ENCODE peak calls at places on chromosome 22, in five cellular contexts. One of them, this sample, is unnamed. For H3K4me1, the result is how much of the 10 kb centered on the place peaks cover.

GRCh38 chr22:44659140-44659539 is 42.9 kb upstream of the PRR5 start:
- DNase-seq in aorta: no peak
- DNase-seq in HAP-1: no peak
- DNase-seq in CD4-positive, alpha-beta memory T cell: no peak
- DNase-seq in tibial nerve: no peak
- DNase-seq in this sample: no peak

GRCh38 chr22:43060213-43060612 is 29.0 kb downstream of the TTLL1 start:
- DNase-seq in aorta: no peak
- DNase-seq in HAP-1: no peak
- DNase-seq in CD4-positive, alpha-beta memory T cell: peak
- DNase-seq in tibial nerve: no peak
- DNase-seq in this sample: no peak

GRCh38 chr22:39598017-39598965 is 27.7 kb downstream of the CACNA1I start:
- DNase-seq in aorta: peak
- DNase-seq in HAP-1: peak
- DNase-seq in CD4-positive, alpha-beta memory T cell: peak
- DNase-seq in tibial nerve: no peak
- DNase-seq in this sample: no peak

GRCh38 chr22:50613291-50613981 is 12.8 kb downstream of the MAPK8IP2 start:
- DNase-seq in aorta: no peak
- DNase-seq in HAP-1: no peak
- DNase-seq in CD4-positive, alpha-beta memory T cell: no peak
- DNase-seq in tibial nerve: no peak
- DNase-seq in this sample: peak

GRCh38 chr22:31556627-31557203 is 60.4 kb downstream of the SFI1 start:
- DNase-seq in aorta: no peak
- DNase-seq in HAP-1: peak
- DNase-seq in CD4-positive, alpha-beta memory T cell: peak
- DNase-seq in tibial nerve: no peak
- DNase-seq in this sample: no peak

GRCh38 chr22:43157874-43158546 is 6.7 kb downstream of the TSPO start:
- DNase-seq in aorta: no peak
- DNase-seq in HAP-1: no peak
- DNase-seq in CD4-positive, alpha-beta memory T cell: no peak
- DNase-seq in tibial nerve: no peak
- DNase-seq in this sample: no peak

GRCh38 chr22:26579331-26579886 is 10.5 kb downstream of the TPST2 start:
- DNase-seq in aorta: peak
- DNase-seq in HAP-1: no peak
- DNase-seq in CD4-positive, alpha-beta memory T cell: peak
- DNase-seq in tibial nerve: no peak
- DNase-seq in this sample: no peak

GRCh38 chr22:30044369-30044768 is 35.9 kb upstream of the HORMAD2 start:
- DNase-seq in aorta: no peak
- DNase-seq in HAP-1: no peak
- DNase-seq in CD4-positive, alpha-beta memory T cell: no peak
- DNase-seq in tibial nerve: no peak
- DNase-seq in this sample: no peak

GRCh38 chr22:45203150-45203974 is 37.3 kb downstream of the KIAA0930 start:
- DNase-seq in aorta: no peak
- DNase-seq in HAP-1: no peak
- DNase-seq in CD4-positive, alpha-beta memory T cell: no peak
- DNase-seq in tibial nerve: no peak
- DNase-seq in this sample: no peak

GRCh38 chr22:30265851-30266444 is 703 bp downstream of the OSM start:
- DNase-seq in aorta: peak
- DNase-seq in HAP-1: no peak
- DNase-seq in CD4-positive, alpha-beta memory T cell: peak
- DNase-seq in tibial nerve: no peak
- DNase-seq in this sample: peak

GRCh38 chr22:41557401-41558240 is 3.2 kb upstream of the CSDC2 start:
- DNase-seq in aorta: peak
- DNase-seq in HAP-1: no peak
- DNase-seq in CD4-positive, alpha-beta memory T cell: no peak
- DNase-seq in tibial nerve: peak
- DNase-seq in this sample: peak

GRCh38 chr22:33426451-33426850 is 368.3 kb upstream of the SYN3 start:
- DNase-seq in aorta: no peak
- DNase-seq in HAP-1: no peak
- DNase-seq in CD4-positive, alpha-beta memory T cell: no peak
- DNase-seq in tibial nerve: no peak
- DNase-seq in this sample: no peak

GRCh38 chr22:50530280-50530856 is 556 bp upstream of the TYMP start:
- DNase-seq in aorta: peak
- DNase-seq in HAP-1: peak
- DNase-seq in CD4-positive, alpha-beta memory T cell: peak
- DNase-seq in tibial nerve: peak
- DNase-seq in this sample: peak

GRCh38 chr22:44210721-44211120 is 30.0 kb downstream of the PARVG start:
- DNase-seq in aorta: no peak
- DNase-seq in HAP-1: no peak
- DNase-seq in CD4-positive, alpha-beta memory T cell: no peak
- DNase-seq in tibial nerve: no peak
- DNase-seq in this sample: no peak

DNA sequence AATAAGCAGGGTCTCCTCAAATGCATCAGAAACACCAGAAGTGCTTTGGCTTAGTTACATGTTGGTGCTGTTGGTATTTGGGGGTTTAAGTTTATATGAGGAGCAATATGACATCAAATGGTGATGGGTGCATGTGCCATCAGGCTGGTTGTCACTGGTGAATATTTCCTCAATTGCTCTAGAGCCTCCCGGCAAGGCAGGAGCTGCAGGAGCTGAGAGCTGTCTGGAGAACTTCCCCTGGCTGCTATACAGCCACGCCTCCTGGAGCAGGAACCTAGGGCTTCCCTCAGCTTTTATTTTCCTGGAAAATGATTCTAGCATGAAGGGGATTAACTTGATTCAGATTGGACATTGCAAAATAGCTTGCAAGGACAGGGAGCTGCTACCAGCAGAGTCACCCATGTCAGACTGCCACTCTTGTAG is 15.8 kb downstream of the IGLL5 start:
- DNase-seq in aorta: no peak
- DNase-seq in HAP-1: no peak
- DNase-seq in CD4-positive, alpha-beta memory T cell: no peak
- DNase-seq in tibial nerve: no peak
- DNase-seq in this sample: no peak
- H3K4me1 ChIP-seq in aorta: under half
- H3K4me1 ChIP-seq in HAP-1: under half
- H3K4me1 ChIP-seq in CD4-positive, alpha-beta memory T cell: under half
- H3K4me1 ChIP-seq in tibial nerve: under half
- H3K4me1 ChIP-seq in this sample: under half

DNA sequence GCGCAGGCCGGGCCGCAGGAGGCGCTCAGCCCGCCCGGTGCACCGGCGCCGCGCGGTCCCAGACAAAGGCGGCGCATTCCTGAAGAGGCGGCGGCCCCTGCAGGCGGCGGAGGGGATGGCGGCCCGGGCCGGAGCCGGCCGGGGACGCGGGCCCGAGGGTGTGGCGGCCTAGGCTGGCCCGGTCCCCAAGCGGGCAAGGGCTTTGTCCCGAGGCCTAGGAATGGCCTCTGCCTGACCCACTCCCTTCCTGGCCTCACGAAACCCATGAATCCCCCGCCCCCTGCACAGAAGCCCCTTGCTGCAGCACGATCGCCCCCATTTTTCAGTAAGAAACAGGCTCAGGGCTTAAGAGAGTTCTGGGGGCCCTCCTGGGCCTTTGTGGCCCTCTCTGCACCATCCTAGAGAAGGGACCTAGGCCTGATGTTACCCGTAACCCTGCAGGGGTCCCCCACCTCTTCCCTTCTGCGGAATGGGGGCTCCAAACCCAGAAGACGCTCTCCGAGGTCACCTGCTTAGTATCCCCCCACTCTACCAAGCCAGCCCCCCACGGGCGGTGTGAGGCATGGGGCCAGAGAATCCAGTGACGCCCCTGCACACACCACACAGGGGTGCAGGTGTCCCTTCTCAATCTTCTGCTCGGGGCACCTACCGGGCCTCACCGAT is 363 bp upstream of the RTN4R start:
- DNase-seq in aorta: peak
- DNase-seq in HAP-1: peak
- DNase-seq in CD4-positive, alpha-beta memory T cell: peak
- DNase-seq in tibial nerve: no peak
- DNase-seq in this sample: peak
- H3K4me3 ChIP-seq in aorta: peak
- H3K4me3 ChIP-seq in HAP-1: peak
- H3K4me3 ChIP-seq in CD4-positive, alpha-beta memory T cell: no peak
- H3K4me3 ChIP-seq in tibial nerve: no peak
- H3K4me3 ChIP-seq in this sample: peak

GRCh38 chr22:37626144-37626543 is 13.3 kb upstream of the SH3BP1 start:
- DNase-seq in aorta: peak
- DNase-seq in HAP-1: no peak
- DNase-seq in CD4-positive, alpha-beta memory T cell: no peak
- DNase-seq in tibial nerve: peak
- DNase-seq in this sample: peak

GRCh38 chr22:37626556-37627075 is 12.9 kb upstream of the SH3BP1 start:
- DNase-seq in aorta: no peak
- DNase-seq in HAP-1: no peak
- DNase-seq in CD4-positive, alpha-beta memory T cell: no peak
- DNase-seq in tibial nerve: no peak
- DNase-seq in this sample: no peak

GRCh38 chr22:37627091-37627490 is 12.4 kb upstream of the SH3BP1 start:
- DNase-seq in aorta: no peak
- DNase-seq in HAP-1: no peak
- DNase-seq in CD4-positive, alpha-beta memory T cell: no peak
- DNase-seq in tibial nerve: no peak
- DNase-seq in this sample: no peak

GRCh38 chr22:37628830-37629229 is 10.6 kb upstream of the SH3BP1 start:
- DNase-seq in aorta: no peak
- DNase-seq in HAP-1: no peak
- DNase-seq in CD4-positive, alpha-beta memory T cell: no peak
- DNase-seq in tibial nerve: no peak
- DNase-seq in this sample: no peak

DNA sequence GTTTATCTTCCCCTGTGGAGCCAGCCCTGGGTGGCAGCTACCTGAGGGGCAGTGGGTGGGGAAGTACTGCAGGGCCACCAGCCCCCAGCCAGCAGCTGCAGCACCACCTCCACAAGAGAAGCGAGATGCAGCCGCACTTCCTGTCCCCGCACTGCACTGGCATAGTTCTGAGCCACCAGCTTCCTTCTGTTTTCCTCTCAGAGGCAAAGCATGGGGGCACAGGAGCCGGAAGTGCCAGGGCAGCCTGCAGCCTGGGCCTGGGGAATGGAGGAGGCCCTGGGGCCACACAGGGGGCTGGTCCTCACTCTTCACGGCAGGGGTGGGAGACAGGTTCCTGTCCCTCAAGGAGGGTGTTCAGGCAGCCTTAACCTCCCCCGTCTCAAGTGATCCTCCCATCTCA is 11.9 kb upstream of the SH3BP1 start:
- DNase-seq in aorta: no peak
- DNase-seq in HAP-1: no peak
- DNase-seq in CD4-positive, alpha-beta memory T cell: peak
- DNase-seq in tibial nerve: no peak
- DNase-seq in this sample: no peak
- H3K4me1 ChIP-seq in aorta: under half
- H3K4me1 ChIP-seq in HAP-1: under half
- H3K4me1 ChIP-seq in CD4-positive, alpha-beta memory T cell: half or more
- H3K4me1 ChIP-seq in tibial nerve: under half
- H3K4me1 ChIP-seq in this sample: half or more

GRCh38 chr22:25282671-25283561 is 63.5 kb downstream of the CRYBB2 start:
- DNase-seq in aorta: no peak
- DNase-seq in HAP-1: no peak
- DNase-seq in CD4-positive, alpha-beta memory T cell: no peak
- DNase-seq in tibial nerve: no peak
- DNase-seq in this sample: no peak
- H3K4me3 ChIP-seq in aorta: no peak
- H3K4me3 ChIP-seq in HAP-1: no peak
- H3K4me3 ChIP-seq in CD4-positive, alpha-beta memory T cell: no peak
- H3K4me3 ChIP-seq in tibial nerve: no peak
- H3K4me3 ChIP-seq in this sample: peak

GRCh38 chr22:21761086-21761485 is 25.5 kb upstream of the YPEL1 start:
- DNase-seq in aorta: no peak
- DNase-seq in HAP-1: no peak
- DNase-seq in CD4-positive, alpha-beta memory T cell: no peak
- DNase-seq in tibial nerve: no peak
- DNase-seq in this sample: no peak

GRCh38 chr22:21760640-21761039 is 25.0 kb upstream of the YPEL1 start:
- DNase-seq in aorta: no peak
- DNase-seq in HAP-1: no peak
- DNase-seq in CD4-positive, alpha-beta memory T cell: no peak
- DNase-seq in tibial nerve: no peak
- DNase-seq in this sample: no peak

GRCh38 chr22:21764038-21764804 is 28.6 kb upstream of the YPEL1 start:
- DNase-seq in aorta: no peak
- DNase-seq in HAP-1: no peak
- DNase-seq in CD4-positive, alpha-beta memory T cell: no peak
- DNase-seq in tibial nerve: no peak
- DNase-seq in this sample: no peak

GRCh38 chr22:21761994-21762680 is 26.5 kb upstream of the YPEL1 start:
- DNase-seq in aorta: no peak
- DNase-seq in HAP-1: no peak
- DNase-seq in CD4-positive, alpha-beta memory T cell: no peak
- DNase-seq in tibial nerve: no peak
- DNase-seq in this sample: no peak

GRCh38 chr22:21762712-21763581 is 27.4 kb upstream of the YPEL1 start:
- DNase-seq in aorta: no peak
- DNase-seq in HAP-1: no peak
- DNase-seq in CD4-positive, alpha-beta memory T cell: peak
- DNase-seq in tibial nerve: no peak
- DNase-seq in this sample: no peak
- H3K4me1 ChIP-seq in aorta: under half
- H3K4me1 ChIP-seq in HAP-1: under half
- H3K4me1 ChIP-seq in CD4-positive, alpha-beta memory T cell: half or more
- H3K4me1 ChIP-seq in tibial nerve: under half
- H3K4me1 ChIP-seq in this sample: under half

DNA sequence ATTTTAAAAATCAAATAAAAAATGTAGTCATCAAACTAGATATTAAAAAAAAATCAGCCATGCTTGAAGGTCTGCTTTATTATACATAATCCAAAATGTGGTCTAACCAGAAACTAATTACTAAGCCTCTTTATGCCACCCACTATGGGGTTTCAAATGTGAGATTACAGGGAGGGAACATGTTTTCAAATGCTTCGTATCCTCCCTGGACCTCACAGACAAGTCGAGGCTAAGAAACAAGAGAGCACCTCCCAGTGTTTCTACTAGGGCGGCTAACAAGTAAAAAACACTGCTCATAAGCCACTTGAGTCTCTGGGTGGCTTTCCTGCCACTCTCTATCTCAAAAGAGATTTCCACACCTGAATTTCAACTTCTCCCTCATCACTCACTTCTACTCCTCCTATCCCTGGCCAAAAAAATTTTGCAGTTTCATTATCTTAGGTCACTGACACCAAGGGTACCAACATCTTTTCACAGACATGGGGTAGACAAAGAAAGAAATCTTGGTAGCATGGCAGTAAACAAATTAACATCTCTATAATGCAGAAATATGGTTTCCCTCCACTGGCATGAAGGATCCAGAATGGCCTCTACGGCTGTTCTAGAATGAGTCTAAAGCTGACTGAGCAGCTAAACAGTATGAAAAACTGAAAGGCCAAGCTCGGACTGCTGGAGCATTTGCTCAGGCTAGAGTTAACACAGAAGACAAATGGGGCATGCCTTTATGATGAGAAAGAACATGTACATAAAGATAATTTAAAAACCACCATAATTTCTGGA is 50.9 kb downstream of the PITPNB start:
- DNase-seq in aorta: no peak
- DNase-seq in HAP-1: no peak
- DNase-seq in CD4-positive, alpha-beta memory T cell: no peak
- DNase-seq in tibial nerve: no peak
- DNase-seq in this sample: no peak
- H3K4me3 ChIP-seq in aorta: no peak
- H3K4me3 ChIP-seq in HAP-1: no peak
- H3K4me3 ChIP-seq in CD4-positive, alpha-beta memory T cell: no peak
- H3K4me3 ChIP-seq in tibial nerve: no peak
- H3K4me3 ChIP-seq in this sample: no peak

This sample was measured in left ventricle myocardium inferior.